ENCODE peak calls at places on chromosomes 1 and 21, in nine cellular contexts. H is transverse colon, D is stomach, N is GM12891, S is Panc1, G is H1, B is HCT116, R is GM12892, E is prostate gland. T is an unnamed sample.

GRCh38 chr1:40831001-40831732 is 31.0 kb downstream of the CITED4 start:
- DNase-seq in H (no peak), D (no peak), N (no peak), S (no peak), G (no peak), B (no peak), R (no peak), E (no peak), T (no peak)

GRCh38 chr21:45510466-45510955 is 31.7 kb downstream of the SLC19A1 start:
- DNase-seq in H (no peak), D (no peak), N (no peak), S (no peak), G (no peak), B (no peak), R (no peak), E (no peak), T (peak)

GRCh38 chr1:58251415-58252073 is 295.0 kb downstream of the OMA1 start:
- DNase-seq in H (no peak), D (no peak), N (peak), S (no peak), G (no peak), B (peak), R (no peak), E (no peak), T (no peak)

GRCh38 chr1:155777541-155777940 is 79.5 kb downstream of the GON4L start:
- DNase-seq in H (no peak), D (no peak), N (no peak), S (no peak), G (no peak), B (no peak), R (no peak), E (no peak), T (no peak)

GRCh38 chr1:45954401-45954847 is 151.0 kb downstream of the MAST2 start:
- DNase-seq in H (no peak), D (no peak), N (no peak), S (no peak), G (no peak), B (peak), R (no peak), E (peak), T (no peak)

GRCh38 chr21:27301216-27301615 is 334.3 kb upstream of the ADAMTS5 start:
- DNase-seq in H (no peak), D (no peak), N (no peak), S (no peak), G (no peak), B (no peak), R (no peak), E (no peak), T (no peak)

GRCh38 chr21:46022551-46023107 is 41.1 kb downstream of the COL6A1 start:
- DNase-seq in H (no peak), D (no peak), N (no peak), S (no peak), G (no peak), B (no peak), R (no peak), E (no peak), T (peak)

GRCh38 chr1:213884402-213884801 is 103.4 kb upstream of the PROX1 start:
- DNase-seq in H (no peak), D (no peak), N (no peak), S (no peak), G (no peak), B (no peak), R (no peak), E (no peak), T (no peak)

GRCh38 chr1:176577651-176578197 is 114.7 kb downstream of the PAPPA2 start:
- DNase-seq in H (no peak), D (no peak), N (no peak), S (no peak), G (no peak), B (no peak), R (no peak), E (no peak), T (no peak)

GRCh38 chr21:33761104-33762036 is 119.1 kb downstream of the ITSN1 start:
- DNase-seq in H (no peak), D (no peak), N (no peak), S (peak), G (no peak), B (peak), R (no peak), E (no peak), T (no peak)

GRCh38 chr1:5481889-5482288 is 510.3 kb downstream of the NPHP4 start:
- DNase-seq in H (no peak), D (no peak), N (no peak), S (no peak), G (peak), B (peak), R (no peak), E (no peak), T (no peak)

GRCh38 chr1:209988706-209989105 is 50.7 kb downstream of the SYT14 start:
- DNase-seq in H (no peak), D (no peak), N (no peak), S (no peak), G (no peak), B (no peak), R (no peak), E (no peak), T (no peak)

GRCh38 chr1:24929091-24929875 is 793 bp downstream of the RUNX3 start:
- DNase-seq in H (peak), D (no peak), N (no peak), S (no peak), G (no peak), B (no peak), R (no peak), E (no peak), T (no peak)

GRCh38 chr1:96234299-96234698 is 487.3 kb upstream of the PTBP2 start:
- DNase-seq in H (no peak), D (peak), N (no peak), S (no peak), G (no peak), B (peak), R (no peak), E (no peak), T (no peak)

GRCh38 chr1:156480411-156481192 is 20.0 kb downstream of the MEF2D start:
- DNase-seq in H (peak), D (peak), N (peak), S (no peak), G (no peak), B (no peak), R (peak), E (no peak), T (no peak)

GRCh38 chr1:8283058-8283884 is 34.6 kb upstream of the SLC45A1 start:
- DNase-seq in H (peak), D (peak), N (peak), S (no peak), G (no peak), B (no peak), R (peak), E (no peak), T (no peak)

GRCh38 chr1:56570924-56571372 is 8.4 kb downstream of the PLPP3 start:
- DNase-seq in H (no peak), D (no peak), N (no peak), S (no peak), G (no peak), B (no peak), R (no peak), E (peak), T (no peak)

GRCh38 chr1:174200746-174201145 is 41.4 kb downstream of the RABGAP1L start:
- DNase-seq in H (no peak), D (no peak), N (no peak), S (no peak), G (no peak), B (no peak), R (no peak), E (no peak), T (no peak)

GRCh38 chr21:25790122-25790951 is 55.6 kb downstream of the GABPA start:
- DNase-seq in H (no peak), D (no peak), N (no peak), S (peak), G (no peak), B (peak), R (no peak), E (no peak), T (no peak)

GRCh38 chr1:199033709-199034108 is 394.9 kb downstream of the PTPRC start:
- DNase-seq in H (no peak), D (no peak), N (no peak), S (no peak), G (no peak), B (no peak), R (no peak), E (no peak), T (no peak)

GRCh38 chr1:202237052-202237451 is 43.5 kb downstream of the LGR6 start:
- DNase-seq in H (peak), D (no peak), N (peak), S (no peak), G (peak), B (peak), R (peak), E (no peak), T (no peak)

GRCh38 chr1:41102208-41102607 is 80.7 kb upstream of the SLFNL1 start:
- DNase-seq in H (peak), D (peak), N (no peak), S (no peak), G (no peak), B (no peak), R (no peak), E (peak), T (peak)

GRCh38 chr21:32484706-32485380 is 72.3 kb downstream of the EVA1C start:
- DNase-seq in H (peak), D (peak), N (no peak), S (no peak), G (no peak), B (no peak), R (no peak), E (peak), T (no peak)

GRCh38 chr1:186978596-186979556 is 150.1 kb downstream of the PLA2G4A start:
- DNase-seq in H (no peak), D (no peak), N (no peak), S (no peak), G (no peak), B (no peak), R (no peak), E (no peak), T (no peak)

GRCh38 chr1:245858022-245858421 is 649.1 kb downstream of the SMYD3 start:
- DNase-seq in H (no peak), D (no peak), N (no peak), S (no peak), G (no peak), B (no peak), R (no peak), E (no peak), T (no peak)

GRCh38 chr21:29144736-29145353 is 14.4 kb downstream of the MAP3K7CL start:
- DNase-seq in H (no peak), D (no peak), N (no peak), S (no peak), G (no peak), B (no peak), R (no peak), E (no peak), T (no peak)

GRCh38 chr1:153945131-153945794 is 1.3 kb downstream of the DENND4B start:
- DNase-seq in H (peak), D (peak), N (peak), S (no peak), G (no peak), B (no peak), R (peak), E (no peak), T (no peak)

GRCh38 chr1:149986486-149987296 is 23.8 kb downstream of the OTUD7B start:
- DNase-seq in H (no peak), D (no peak), N (no peak), S (no peak), G (no peak), B (no peak), R (no peak), E (no peak), T (no peak)

GRCh38 chr1:167502719-167503452 is 15.4 kb downstream of the CD247 start:
- DNase-seq in H (no peak), D (no peak), N (no peak), S (no peak), G (no peak), B (no peak), R (no peak), E (no peak), T (no peak)

GRCh38 chr1:216731562-216731961 is 8.3 kb upstream of the ESRRG start:
- DNase-seq in H (no peak), D (no peak), N (no peak), S (no peak), G (no peak), B (no peak), R (no peak), E (no peak), T (no peak)

GRCh38 chr1:225474986-225475820 is 47.4 kb upstream of the LBR start:
- DNase-seq in H (peak), D (peak), N (peak), S (no peak), G (no peak), B (peak), R (peak), E (no peak), T (peak)

GRCh38 chr1:160520999-160521398 is 2.1 kb downstream of the SLAMF6 start:
- DNase-seq in H (no peak), D (no peak), N (no peak), S (no peak), G (no peak), B (no peak), R (no peak), E (no peak), T (no peak)

GRCh38 chr1:231039161-231040018 is 664 bp downstream of the FAM89A start:
- DNase-seq in H (peak), D (no peak), N (peak), S (no peak), G (no peak), B (no peak), R (peak), E (peak), T (no peak)

GRCh38 chr1:119778359-119778758 is 9.7 kb upstream of the HMGCS2 start:
- DNase-seq in H (no peak), D (no peak), N (no peak), S (no peak), G (no peak), B (no peak), R (no peak), E (no peak), T (no peak)

GRCh38 chr1:1894354-1895049 is 3.6 kb upstream of the GNB1 start:
- DNase-seq in H (peak), D (peak), N (no peak), S (no peak), G (no peak), B (no peak), R (no peak), E (peak), T (no peak)

GRCh38 chr1:39288735-39289465 is 84.4 kb downstream of the MACF1 start:
- DNase-seq in H (no peak), D (no peak), N (no peak), S (no peak), G (no peak), B (no peak), R (no peak), E (no peak), T (no peak)

DNA sequence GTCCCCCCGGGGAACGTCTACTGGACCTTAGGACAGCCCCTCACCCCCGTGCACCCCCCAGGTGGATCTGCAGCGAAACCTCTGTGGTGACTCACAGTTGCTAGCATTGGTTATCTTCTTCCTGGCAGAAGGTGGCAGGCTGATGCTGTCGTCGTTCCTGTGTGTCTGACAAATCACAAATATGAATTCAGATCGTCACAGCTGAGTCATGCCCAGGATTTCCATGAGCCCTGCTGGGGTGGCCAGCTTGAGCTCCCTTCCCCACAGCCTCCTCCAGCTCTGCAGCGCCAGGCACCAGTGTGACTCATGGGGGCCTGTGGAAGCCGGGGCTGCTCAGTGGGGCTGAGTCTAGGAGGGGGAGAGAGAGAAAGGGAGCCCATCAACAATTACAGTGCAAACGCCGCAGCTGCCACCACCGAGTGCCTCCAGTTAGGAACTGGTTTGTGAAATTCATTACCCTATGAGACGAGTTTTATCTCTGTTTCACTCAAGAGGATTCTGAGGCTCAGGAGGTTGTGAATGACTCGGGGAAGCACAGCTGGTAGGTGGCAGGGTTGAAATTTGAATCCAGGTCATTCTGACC is 197.9 kb downstream of the DYRK1A start:
- DNase-seq in H (peak), D (peak), N (peak), S (peak), G (no peak), B (peak), R (no peak), E (peak), T (peak)
- TF ChIP-seq POLR2AphosphoS5 in H (no peak), D (no peak), N (no peak), S (no peak), G (no peak), B (peak), R (no peak), E (no peak), T (no peak)

GRCh38 chr1:159079518-159079917 is 3.0 kb upstream of the AIM2 start:
- DNase-seq in H (no peak), D (no peak), N (no peak), S (no peak), G (no peak), B (no peak), R (no peak), E (no peak), T (no peak)

GRCh38 chr1:159076438-159076752 is 171 bp downstream of the AIM2 start:
- DNase-seq in H (no peak), D (no peak), N (no peak), S (no peak), G (no peak), B (no peak), R (no peak), E (no peak), T (no peak)

GRCh38 chr1:159071970-159072582 is 4.5 kb downstream of the AIM2 start:
- DNase-seq in H (no peak), D (no peak), N (no peak), S (peak), G (no peak), B (peak), R (no peak), E (no peak), T (no peak)

GRCh38 chr1:159077657-159077961 is 1.0 kb upstream of the AIM2 start:
- DNase-seq in H (no peak), D (no peak), N (no peak), S (no peak), G (no peak), B (no peak), R (no peak), E (no peak), T (no peak)

GRCh38 chr1:159076753-159077656 is at the start of gene AIM2:
- DNase-seq in H (peak), D (peak), N (no peak), S (no peak), G (no peak), B (no peak), R (peak), E (no peak), T (no peak)
- TF ChIP-seq POLR2AphosphoS5 in H (no peak), D (no peak), N (peak), S (no peak), G (no peak), B (no peak), R (peak), E (no peak), T (no peak)

DNA sequence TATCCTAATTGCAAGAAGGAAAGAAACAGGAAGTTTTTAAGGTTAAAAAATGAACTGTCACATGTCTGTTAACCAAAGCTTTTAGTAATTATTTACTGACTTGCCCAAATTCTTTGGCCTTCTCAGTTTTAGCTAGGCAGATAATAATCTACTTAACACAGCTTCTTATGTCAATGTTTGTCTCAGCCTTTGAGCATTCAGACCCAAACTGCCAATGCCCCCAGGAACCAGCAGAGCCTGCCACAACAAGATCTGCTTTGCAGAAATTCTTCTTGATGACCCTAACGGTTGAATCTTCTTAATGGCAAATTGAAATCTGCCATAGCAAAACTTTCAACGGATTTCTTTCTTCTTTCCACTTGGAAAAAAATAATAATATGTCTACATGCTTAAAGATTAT is 792.4 kb upstream of the ADGRL2 start:
- DNase-seq in H (no peak), D (no peak), N (no peak), S (no peak), G (no peak), B (no peak), R (no peak), E (no peak), T (no peak)
- TF ChIP-seq POLR2AphosphoS5 in H (no peak), D (no peak), N (no peak), S (no peak), G (no peak), B (no peak), R (no peak), E (no peak), T (no peak)

GRCh38 chr1:30845237-30845636 is 63.3 kb downstream of the SDC3 start:
- DNase-seq in H (no peak), D (no peak), N (no peak), S (no peak), G (no peak), B (no peak), R (no peak), E (no peak), T (no peak)

GRCh38 chr1:30845891-30846290 is 62.7 kb downstream of the SDC3 start:
- DNase-seq in H (no peak), D (no peak), N (no peak), S (no peak), G (no peak), B (no peak), R (no peak), E (no peak), T (no peak)

GRCh38 chr1:30848130-30848529 is 60.4 kb downstream of the SDC3 start:
- DNase-seq in H (no peak), D (no peak), N (no peak), S (no peak), G (no peak), B (no peak), R (no peak), E (no peak), T (no peak)

GRCh38 chr1:30846587-30846986 is 62.0 kb downstream of the SDC3 start:
- DNase-seq in H (no peak), D (no peak), N (no peak), S (no peak), G (no peak), B (no peak), R (no peak), E (no peak), T (no peak)

GRCh38 chr1:30847358-30847972 is 61.1 kb downstream of the SDC3 start:
- DNase-seq in H (peak), D (peak), N (no peak), S (no peak), G (no peak), B (no peak), R (no peak), E (no peak), T (peak)
- TF ChIP-seq POLR2AphosphoS5 in H (no peak), D (no peak), N (no peak), S (no peak), G (no peak), B (no peak), R (no peak), E (peak), T (no peak)

T was measured in suprapubic skin.